ENCODE peak calls at places on chromosomes 4 and X, in four cellular contexts. One of them, this sample, is unnamed.

GRCh38 chrX:13330446-13330845 is 10.6 kb upstream of the ATXN3L start:
- DNase-seq in HepG2: no peak
- DNase-seq in SK-N-SH: no peak
- DNase-seq in K562: no peak
- DNase-seq in this sample: no peak

GRCh38 chrX:103215768-103216085 is 819 bp downstream of the BEX4 start:
- DNase-seq in HepG2: no peak
- DNase-seq in SK-N-SH: peak; percentile 80
- DNase-seq in K562: peak; percentile 46
- DNase-seq in this sample: no peak

GRCh38 chr4:11687727-11688126 is 259.0 kb upstream of the HS3ST1 start:
- DNase-seq in HepG2: no peak
- DNase-seq in SK-N-SH: no peak
- DNase-seq in K562: no peak
- DNase-seq in this sample: no peak

GRCh38 chr4:137524642-137525384 is 7.5 kb downstream of the PCDH18 start:
- DNase-seq in HepG2: no peak
- DNase-seq in SK-N-SH: no peak
- DNase-seq in K562: no peak
- DNase-seq in this sample: no peak

GRCh38 chr4:154720123-154720522 is 23.7 kb upstream of the LRAT start:
- DNase-seq in HepG2: no peak
- DNase-seq in SK-N-SH: no peak
- DNase-seq in K562: no peak
- DNase-seq in this sample: no peak

GRCh38 chrX:155857561-155857960 is 23.6 kb upstream of the VAMP7 start:
- DNase-seq in HepG2: no peak
- DNase-seq in SK-N-SH: peak; percentile 9
- DNase-seq in K562: peak; percentile 48
- DNase-seq in this sample: no peak

GRCh38 chr4:109214622-109215350 is 87.7 kb downstream of the COL25A1 start:
- DNase-seq in HepG2: no peak
- DNase-seq in SK-N-SH: no peak
- DNase-seq in K562: no peak
- DNase-seq in this sample: no peak

GRCh38 chrX:108443065-108443464 is 3.4 kb downstream of the COL4A5 start:
- DNase-seq in HepG2: no peak
- DNase-seq in SK-N-SH: no peak
- DNase-seq in K562: no peak
- DNase-seq in this sample: no peak

GRCh38 chrX:119690921-119691716 is 1.8 kb downstream of the SEPTIN6 start:
- DNase-seq in HepG2: no peak
- DNase-seq in SK-N-SH: peak; percentile 34
- DNase-seq in K562: peak; percentile 89
- DNase-seq in this sample: no peak

GRCh38 chr4:14768449-14768848 is 233.8 kb upstream of the CPEB2 start:
- DNase-seq in HepG2: no peak
- DNase-seq in SK-N-SH: no peak
- DNase-seq in K562: no peak
- DNase-seq in this sample: no peak

GRCh38 chr4:7194251-7195137 is 2.2 kb downstream of the SORCS2 start:
- DNase-seq in HepG2: no peak
- DNase-seq in SK-N-SH: peak; percentile 69
- DNase-seq in K562: no peak
- DNase-seq in this sample: no peak

GRCh38 chrX:84760560-84760959 is 243.1 kb upstream of the APOOL start:
- DNase-seq in HepG2: no peak
- DNase-seq in SK-N-SH: no peak
- DNase-seq in K562: no peak
- DNase-seq in this sample: no peak

GRCh38 chrX:15465896-15466651 is 27.1 kb downstream of the PIR start:
- DNase-seq in HepG2: no peak
- DNase-seq in SK-N-SH: no peak
- DNase-seq in K562: peak; percentile 14
- DNase-seq in this sample: no peak

GRCh38 chrX:108022491-108023089 is 22.3 kb upstream of the VSIG1 start:
- DNase-seq in HepG2: no peak
- DNase-seq in SK-N-SH: no peak
- DNase-seq in K562: no peak
- DNase-seq in this sample: no peak

GRCh38 chrX:110276778-110277177 is 41.1 kb downstream of the AMMECR1 start:
- DNase-seq in HepG2: no peak
- DNase-seq in SK-N-SH: no peak
- DNase-seq in K562: no peak
- DNase-seq in this sample: peak; percentile 47

GRCh38 chr4:20565075-20565721 is 135.1 kb upstream of the PACRGL start:
- DNase-seq in HepG2: no peak
- DNase-seq in SK-N-SH: no peak
- DNase-seq in K562: no peak
- DNase-seq in this sample: no peak

GRCh38 chrX:2690856-2691542 is at the start of gene CD99:
- DNase-seq in HepG2: peak; percentile 80
- DNase-seq in SK-N-SH: peak; percentile 90
- DNase-seq in K562: peak; percentile 83
- DNase-seq in this sample: peak; percentile 46

DNA sequence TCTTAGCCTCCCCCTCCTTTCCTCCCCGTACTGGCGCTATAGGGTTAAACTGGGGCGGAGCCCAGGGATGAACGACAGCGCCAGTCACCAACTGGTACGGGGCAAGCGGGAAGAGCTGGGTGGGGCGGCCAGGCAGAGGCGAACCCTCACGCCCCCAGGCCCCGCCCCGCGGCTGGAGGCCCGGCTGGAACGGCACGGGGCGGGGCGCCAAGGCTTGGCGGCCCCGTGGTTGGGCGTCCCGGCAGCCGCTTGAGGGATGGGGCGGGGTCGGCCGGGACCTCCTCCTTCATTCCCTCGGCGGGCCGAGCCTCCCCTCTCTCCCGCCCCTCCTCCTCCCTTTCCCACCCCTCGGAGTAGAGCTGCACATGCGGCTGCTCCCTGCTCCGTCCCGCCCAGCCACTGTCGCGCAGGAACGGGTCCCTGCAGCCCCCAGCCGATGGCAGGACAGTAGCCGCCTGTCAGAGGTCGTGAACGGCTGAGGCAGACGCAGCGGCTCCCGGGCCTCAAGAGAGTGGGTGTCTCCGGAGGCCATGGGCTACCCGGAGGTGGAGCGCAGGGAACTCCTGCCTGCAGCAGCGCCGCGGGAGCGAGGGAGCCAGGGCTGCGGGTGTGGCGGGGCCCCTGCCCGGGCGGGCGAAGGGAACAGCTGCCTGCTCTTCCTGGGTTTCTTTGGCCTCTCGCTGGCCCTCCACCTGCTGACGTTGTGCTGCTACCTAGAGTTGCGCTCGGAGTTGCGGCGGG is at the start of gene EDA:
- DNase-seq in HepG2: peak; percentile 73
- DNase-seq in SK-N-SH: peak; percentile 88
- DNase-seq in K562: peak; percentile 73
- DNase-seq in this sample: no peak
- TF ChIP-seq FOXM1 in HepG2: no peak
- TF ChIP-seq FOXM1 in SK-N-SH: no peak
- TF ChIP-seq FOXM1 in K562: no peak
- TF ChIP-seq FOXM1 in this sample: no peak

GRCh38 chr4:108129226-108129625 is 39.5 kb downstream of the LEF1 start:
- DNase-seq in HepG2: no peak
- DNase-seq in SK-N-SH: no peak
- DNase-seq in K562: no peak
- DNase-seq in this sample: no peak
- TF ChIP-seq TAF1 in HepG2: no peak
- TF ChIP-seq TAF1 in SK-N-SH: no peak
- TF ChIP-seq TAF1 in K562: no peak
- TF ChIP-seq TAF1 in this sample: no peak

DNA sequence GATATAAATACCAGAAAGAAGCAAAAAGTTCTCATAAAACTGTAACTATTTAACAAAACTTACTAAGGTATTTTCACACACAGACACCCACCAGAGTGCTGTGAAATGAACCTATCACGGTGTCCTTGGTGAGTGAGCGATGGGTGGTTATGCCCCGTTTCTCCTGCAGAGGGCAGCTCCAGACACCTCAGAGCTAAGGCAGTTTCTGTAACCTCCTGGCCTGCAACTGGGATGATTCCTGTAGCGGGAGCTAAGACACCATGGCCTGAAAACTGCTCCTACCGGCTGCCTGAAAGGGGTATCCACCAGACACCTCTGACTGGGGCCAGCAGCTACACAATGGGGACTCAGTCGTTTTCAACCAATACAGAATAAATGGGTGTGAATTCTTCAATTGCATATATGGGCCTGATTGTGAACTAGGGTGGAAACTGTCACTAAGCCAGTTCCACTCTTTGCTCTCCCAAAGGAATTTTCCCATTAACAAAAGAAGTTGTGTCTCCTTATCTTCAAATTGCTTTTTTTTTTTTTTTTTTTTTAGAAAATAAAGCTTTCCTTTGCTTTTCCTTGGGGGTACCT is 2375.8 kb upstream of the TENM3 start:
- DNase-seq in HepG2: peak; percentile 66
- DNase-seq in SK-N-SH: peak; percentile 56
- DNase-seq in K562: peak; percentile 54
- DNase-seq in this sample: peak; percentile 16
- TF ChIP-seq FOXM1 in HepG2: no peak
- TF ChIP-seq FOXM1 in SK-N-SH: no peak
- TF ChIP-seq FOXM1 in K562: no peak
- TF ChIP-seq FOXM1 in this sample: no peak

GRCh38 chr4:13547563-13548041 is 3.3 kb upstream of the NKX3-2 start:
- DNase-seq in HepG2: no peak
- DNase-seq in SK-N-SH: peak; percentile 56
- DNase-seq in K562: no peak
- DNase-seq in this sample: no peak
- TF ChIP-seq TAF1 in HepG2: no peak
- TF ChIP-seq TAF1 in SK-N-SH: no peak
- TF ChIP-seq TAF1 in K562: no peak
- TF ChIP-seq TAF1 in this sample: no peak

GRCh38 chrX:118536687-118537461 is 41.3 kb downstream of the DOCK11 start:
- DNase-seq in HepG2: no peak
- DNase-seq in SK-N-SH: peak; percentile 18
- DNase-seq in K562: peak; percentile 58
- DNase-seq in this sample: peak; percentile 33
- TF ChIP-seq FOXM1 in HepG2: no peak
- TF ChIP-seq FOXM1 in SK-N-SH: no peak
- TF ChIP-seq FOXM1 in K562: no peak
- TF ChIP-seq FOXM1 in this sample: no peak

GRCh38 chrX:32530802-32531403 is 680.4 kb downstream of the DMD start:
- DNase-seq in HepG2: peak; percentile 21
- DNase-seq in SK-N-SH: no peak
- DNase-seq in K562: peak; percentile 49
- DNase-seq in this sample: no peak
- TF ChIP-seq TAF1 in HepG2: no peak
- TF ChIP-seq TAF1 in SK-N-SH: no peak
- TF ChIP-seq TAF1 in K562: no peak
- TF ChIP-seq TAF1 in this sample: no peak

GRCh38 chr4:182255421-182256190 is 12.4 kb downstream of the TENM3 start:
- DNase-seq in HepG2: no peak
- DNase-seq in SK-N-SH: no peak
- DNase-seq in K562: no peak
- DNase-seq in this sample: no peak
- TF ChIP-seq FOXM1 in HepG2: no peak
- TF ChIP-seq FOXM1 in SK-N-SH: no peak
- TF ChIP-seq FOXM1 in K562: no peak
- TF ChIP-seq FOXM1 in this sample: no peak

GRCh38 chr4:165394275-165394674 is 15.5 kb downstream of the CPE start:
- DNase-seq in HepG2: no peak
- DNase-seq in SK-N-SH: no peak
- DNase-seq in K562: no peak
- DNase-seq in this sample: no peak

GRCh38 chr4:165403667-165404066 is 24.9 kb downstream of the CPE start:
- DNase-seq in HepG2: no peak
- DNase-seq in SK-N-SH: peak; percentile 22
- DNase-seq in K562: no peak
- DNase-seq in this sample: no peak

GRCh38 chr4:165393704-165394103 is 14.9 kb downstream of the CPE start:
- DNase-seq in HepG2: no peak
- DNase-seq in SK-N-SH: no peak
- DNase-seq in K562: no peak
- DNase-seq in this sample: no peak

GRCh38 chr4:165402375-165402774 is 23.6 kb downstream of the CPE start:
- DNase-seq in HepG2: no peak
- DNase-seq in SK-N-SH: no peak
- DNase-seq in K562: peak; percentile 50
- DNase-seq in this sample: no peak

DNA sequence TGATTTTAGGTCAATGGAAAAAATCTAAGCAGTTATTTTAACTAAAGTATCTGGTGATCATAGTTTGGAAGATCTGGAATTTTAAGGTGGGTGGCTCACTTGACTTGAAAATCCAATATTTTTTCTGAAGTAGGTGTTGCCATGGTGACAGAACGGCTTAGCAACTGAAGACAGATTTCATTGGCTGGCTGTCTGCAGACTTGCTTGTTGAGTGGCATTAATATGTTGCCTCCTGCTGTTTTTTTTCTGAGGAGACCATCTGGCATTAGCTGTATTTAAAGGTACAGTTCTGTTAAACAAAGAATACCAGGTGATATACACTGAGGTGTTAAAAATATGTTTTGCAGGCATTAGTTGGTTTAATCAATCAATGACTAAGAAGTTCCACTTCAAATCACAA is 19.8 kb downstream of the CPE start:
- DNase-seq in HepG2: no peak
- DNase-seq in SK-N-SH: peak; percentile 59
- DNase-seq in K562: no peak
- DNase-seq in this sample: no peak
- TF ChIP-seq TAF1 in HepG2: no peak
- TF ChIP-seq TAF1 in SK-N-SH: no peak
- TF ChIP-seq TAF1 in K562: no peak
- TF ChIP-seq TAF1 in this sample: no peak

GRCh38 chr4:164955107-164955805 is 22.2 kb downstream of the TRIM61 start:
- DNase-seq in HepG2: no peak
- DNase-seq in SK-N-SH: no peak
- DNase-seq in K562: no peak
- DNase-seq in this sample: no peak

GRCh38 chr4:164949448-164950118 is 27.9 kb downstream of the TRIM61 start:
- DNase-seq in HepG2: no peak
- DNase-seq in SK-N-SH: no peak
- DNase-seq in K562: no peak
- DNase-seq in this sample: no peak

GRCh38 chr4:164956766-164957643 is 20.5 kb downstream of the TRIM61 start:
- DNase-seq in HepG2: no peak
- DNase-seq in SK-N-SH: peak; percentile 76
- DNase-seq in K562: peak; percentile 50
- DNase-seq in this sample: peak; percentile 39

GRCh38 chr4:164948943-164949342 is 28.5 kb downstream of the TRIM61 start:
- DNase-seq in HepG2: no peak
- DNase-seq in SK-N-SH: no peak
- DNase-seq in K562: no peak
- DNase-seq in this sample: no peak

DNA sequence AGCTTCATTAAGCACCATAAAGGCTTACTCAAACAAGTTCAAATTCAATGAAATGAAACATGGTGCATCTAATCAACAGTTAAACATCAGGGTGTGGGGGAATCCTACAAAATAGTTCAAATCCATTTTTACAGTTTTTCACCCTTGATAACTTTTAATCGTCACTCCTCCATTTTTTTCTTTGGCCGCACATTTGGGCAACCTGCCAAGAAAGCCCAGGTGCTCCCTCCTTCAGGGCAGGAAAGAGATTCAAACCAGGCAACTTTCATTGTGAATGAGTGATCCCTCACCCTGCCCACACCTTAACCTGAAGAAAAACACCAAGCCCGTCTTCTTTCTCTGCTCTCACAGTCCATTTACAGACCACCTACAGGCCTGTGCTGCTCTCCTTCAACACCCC is 24.9 kb downstream of the TRIM61 start:
- DNase-seq in HepG2: no peak
- DNase-seq in SK-N-SH: no peak
- DNase-seq in K562: no peak
- DNase-seq in this sample: no peak
- TF ChIP-seq FOXM1 in HepG2: no peak
- TF ChIP-seq FOXM1 in SK-N-SH: no peak
- TF ChIP-seq FOXM1 in K562: no peak
- TF ChIP-seq FOXM1 in this sample: no peak

GRCh38 chr4:41287005-41287404 is 30.3 kb downstream of the UCHL1 start:
- DNase-seq in HepG2: no peak
- DNase-seq in SK-N-SH: no peak
- DNase-seq in K562: no peak
- DNase-seq in this sample: no peak
- TF ChIP-seq TAF1 in HepG2: no peak
- TF ChIP-seq TAF1 in SK-N-SH: no peak
- TF ChIP-seq TAF1 in K562: no peak
- TF ChIP-seq TAF1 in this sample: no peak